ENCODE peak calls at places on chromosomes 13 and 19, in seven cellular contexts. E is bronchial epithelial cell, W is fibroblast of pulmonary artery, D is uterus, X is mammary epithelial cell, V is lower leg skin, P is H1. Z is an unnamed sample.

GRCh38 chr19:16587031-16588023 is 15.1 kb upstream of the SLC35E1 start:
- DNase-seq in D (no peak), V (no peak), E (peak), P (no peak), X (peak), W (peak), Z (no peak)

GRCh38 chr19:21474671-21475181 is 30.7 kb upstream of the ZNF429 start:
- DNase-seq in V (peak), D (peak), X (peak), E (no peak), W (peak), P (peak), Z (no peak)

GRCh38 chr19:14661372-14661924 is 13.2 kb downstream of the ADGRE3 start:
- DNase-seq in W (no peak), P (no peak), X (no peak), D (no peak), E (no peak), V (no peak), Z (no peak)

GRCh38 chr19:1980782-1981181 is 34.7 kb downstream of the BTBD2 start:
- DNase-seq in D (no peak), P (no peak), V (no peak), W (no peak), X (no peak), E (no peak), Z (no peak)

GRCh38 chr13:51425410-51426042 is 27.3 kb downstream of the INTS6 start:
- DNase-seq in V (no peak), D (no peak), E (peak), W (peak), P (no peak), X (no peak), Z (peak)

GRCh38 chr13:60612593-60612992 is 215.6 kb downstream of the TDRD3 start:
- DNase-seq in D (no peak), X (no peak), P (no peak), E (no peak), W (peak), V (no peak), Z (no peak)

GRCh38 chr13:97018029-97018819 is 23.9 kb upstream of the OXGR1 start:
- DNase-seq in W (peak), D (no peak), X (peak), P (no peak), E (peak), V (no peak), Z (no peak)

GRCh38 chr13:64078480-64078936 is 2662.9 kb upstream of the PCDH20 start:
- DNase-seq in D (no peak), P (no peak), E (no peak), W (no peak), X (no peak), V (peak), Z (no peak)

GRCh38 chr13:20353973-20354372 is 121.9 kb upstream of the GJB6 start:
- DNase-seq in V (no peak), D (no peak), X (peak), P (no peak), E (peak), W (peak), Z (no peak)

GRCh38 chr13:57314897-57315520 is 148.0 kb downstream of the PRR20E start:
- DNase-seq in D (no peak), W (no peak), P (no peak), X (no peak), E (peak), V (no peak), Z (no peak)

GRCh38 chr13:102020611-102021216 is 381.1 kb downstream of the FGF14 start:
- DNase-seq in X (peak), W (no peak), P (no peak), D (no peak), E (peak), V (no peak), Z (no peak)

GRCh38 chr13:79628463-79628862 is 147.5 kb downstream of the NDFIP2 start:
- DNase-seq in P (no peak), X (no peak), E (no peak), W (no peak), D (no peak), V (no peak), Z (no peak)

GRCh38 chr13:67086260-67086659 is 143.9 kb downstream of the PCDH9 start:
- DNase-seq in E (no peak), V (no peak), P (no peak), W (no peak), X (no peak), D (no peak), Z (no peak)

GRCh38 chr13:104953588-104953987 is 1581.9 kb downstream of the EFNB2 start:
- DNase-seq in V (no peak), W (no peak), X (no peak), D (no peak), P (no peak), E (no peak), Z (peak)

GRCh38 chr13:101346942-101347728 is 69.2 kb downstream of the NALCN start:
- DNase-seq in X (peak), W (peak), E (no peak), V (no peak), D (no peak), P (no peak), Z (no peak)

GRCh38 chr13:113836917-113837553 is 26.8 kb downstream of the GAS6 start:
- DNase-seq in X (peak), W (peak), D (peak), V (no peak), E (peak), P (no peak), Z (peak)

GRCh38 chr13:26628706-26629105 is 71.2 kb downstream of the WASF3 start:
- DNase-seq in X (peak), D (no peak), P (no peak), E (peak), W (peak), V (no peak), Z (no peak)

GRCh38 chr19:46350029-46350757 is 3.3 kb downstream of the PPP5C start:
- DNase-seq in W (no peak), P (no peak), D (no peak), X (peak), E (no peak), V (no peak), Z (no peak)
- H3K4me3 ChIP-seq in W (no peak), P (no peak), D (no peak), X (no peak), E (no peak), V (no peak), Z (no peak)

GRCh38 chr19:10680545-10681135 is 20.6 kb upstream of the QTRT1 start:
- DNase-seq in V (no peak), X (no peak), E (no peak), W (no peak), D (no peak), P (no peak), Z (no peak)
- H3K4me3 ChIP-seq in V (no peak), X (no peak), E (no peak), W (no peak), D (no peak), P (no peak), Z (no peak)

GRCh38 chr19:46821512-46822359 is 28.9 kb downstream of the AP2S1 start:
- DNase-seq in V (no peak), E (no peak), P (no peak), W (no peak), D (no peak), X (no peak), Z (no peak)
- H3K4me3 ChIP-seq in V (no peak), E (no peak), P (no peak), W (no peak), D (no peak), X (no peak), Z (no peak)

DNA sequence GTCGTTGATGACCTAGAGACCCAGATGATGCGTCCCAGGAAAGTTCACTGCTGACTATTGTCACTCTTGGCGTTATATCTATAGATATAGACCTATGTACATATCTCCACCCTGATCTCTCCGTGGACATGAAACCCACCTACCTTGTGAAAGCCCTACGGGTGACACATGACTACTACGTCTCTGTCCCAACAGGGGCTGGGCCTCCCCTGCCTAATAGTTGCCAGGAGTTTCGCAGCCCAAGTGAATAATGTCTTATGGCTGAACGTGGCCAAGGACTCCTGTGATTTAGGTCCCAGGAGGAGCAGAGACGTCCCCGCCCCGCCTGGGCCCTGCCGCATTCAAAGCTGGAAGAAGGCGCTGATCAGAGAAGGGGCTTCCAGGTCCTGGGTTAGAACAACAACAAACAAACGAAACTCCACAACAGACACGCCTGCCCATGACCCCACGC is 4.9 kb upstream of the POU4F1 start:
- DNase-seq in W (no peak), X (no peak), V (no peak), P (no peak), E (no peak), D (no peak), Z (no peak)
- H3K4me3 ChIP-seq in W (peak), X (peak), V (no peak), P (peak), E (no peak), D (peak), Z (no peak)

GRCh38 chr19:13117176-13117771 is 734 bp upstream of the TRMT1 start:
- DNase-seq in W (no peak), V (no peak), E (peak), P (no peak), X (no peak), D (no peak), Z (no peak)
- H3K4me3 ChIP-seq in W (peak), V (peak), E (peak), P (peak), X (peak), D (peak), Z (peak)

DNA sequence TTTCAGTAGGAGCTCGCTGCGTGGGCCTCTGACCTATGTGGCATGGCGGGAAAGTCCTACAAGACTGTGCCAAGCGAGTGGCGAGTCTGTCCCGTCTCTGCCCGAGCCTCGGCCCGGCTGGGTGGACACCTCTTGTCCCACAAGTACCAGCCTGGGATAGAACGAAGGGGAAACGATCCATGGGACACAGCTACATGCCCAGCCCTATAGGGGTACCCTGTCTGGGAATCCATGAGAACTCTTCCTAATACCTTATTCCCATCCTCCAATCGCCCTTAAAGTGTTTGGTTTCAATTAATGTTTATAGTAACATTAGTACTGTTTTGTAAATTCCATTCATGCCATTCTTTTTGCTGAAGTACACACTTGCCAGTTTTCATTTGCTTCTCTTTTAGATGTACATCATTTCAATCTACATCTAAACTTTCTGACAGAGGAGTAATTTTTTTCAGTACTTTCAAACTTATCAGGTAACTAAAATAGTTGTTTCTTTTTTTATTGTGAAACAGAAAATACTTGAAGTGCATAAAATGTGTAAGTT is 667 bp upstream of the ZNF790 start:
- DNase-seq in P (no peak), E (no peak), V (no peak), D (no peak), X (no peak), W (no peak), Z (peak)
- H3K4me3 ChIP-seq in P (peak), E (peak), V (peak), D (peak), X (peak), W (peak), Z (peak)

GRCh38 chr19:52331757-52332156 is 4.3 kb upstream of the ZNF610 start:
- DNase-seq in P (no peak), E (no peak), V (no peak), D (no peak), X (peak), W (peak), Z (no peak)

GRCh38 chr19:52335768-52336116 is 301 bp upstream of the ZNF610 start:
- DNase-seq in X (no peak), V (no peak), P (no peak), E (no peak), D (no peak), W (no peak), Z (no peak)

GRCh38 chr19:52336117-52336811 is at the start of gene ZNF610:
- DNase-seq in D (peak), W (peak), E (peak), X (peak), P (peak), V (peak), Z (peak)

GRCh38 chr19:52336976-52337375 is 933 bp downstream of the ZNF610 start:
- DNase-seq in V (no peak), E (no peak), D (no peak), W (peak), P (no peak), X (no peak), Z (no peak)
- H3K4me3 ChIP-seq in V (no peak), E (peak), D (peak), W (peak), P (peak), X (peak), Z (peak)

Z was measured in BJ.